ENCODE peak calls at places on chromosome 14, in six cellular contexts. L is upper lobe of left lung, V is coronary artery, H is progenitor cell of endocrine pancreas, S is mammary epithelial cell, J is cardiac fibroblast. X is an unnamed sample.

GRCh38 chr14:74579447-74580274 is 32.4 kb downstream of the LTBP2 start:
- DNase-seq in L (no peak), V (no peak), H (no peak), S (peak; percentile 95), J (peak; percentile 85), X (no peak)

GRCh38 chr14:94161979-94162378 is 12.1 kb upstream of the PPP4R4 start:
- DNase-seq in L (no peak), V (no peak), H (no peak), S (no peak), J (peak; percentile 50), X (no peak)

GRCh38 chr14:28297559-28297958 is 469.0 kb upstream of the FOXG1 start:
- DNase-seq in L (no peak), V (no peak), H (no peak), S (no peak), J (peak; percentile 10), X (no peak)

GRCh38 chr14:104100171-104101085 is 14.9 kb downstream of the ASPG start:
- DNase-seq in L (no peak), V (no peak), H (no peak), S (no peak), J (no peak), X (no peak)

GRCh38 chr14:101926085-101926484 is 38.3 kb upstream of the DYNC1H1 start:
- DNase-seq in L (no peak), V (no peak), H (no peak), S (no peak), J (no peak), X (no peak)

GRCh38 chr14:102908766-102909455 is 13.6 kb upstream of the AMN start:
- DNase-seq in L (no peak), V (no peak), H (no peak), S (no peak), J (no peak), X (no peak)

GRCh38 chr14:35234007-35234406 is 58.2 kb upstream of the PSMA6 start:
- DNase-seq in L (no peak), V (no peak), H (no peak), S (peak; percentile 88), J (peak; percentile 24), X (no peak)

GRCh38 chr14:77006127-77006526 is 22.4 kb downstream of the IRF2BPL start:
- DNase-seq in L (no peak), V (no peak), H (no peak), S (no peak), J (no peak), X (no peak)

DNA sequence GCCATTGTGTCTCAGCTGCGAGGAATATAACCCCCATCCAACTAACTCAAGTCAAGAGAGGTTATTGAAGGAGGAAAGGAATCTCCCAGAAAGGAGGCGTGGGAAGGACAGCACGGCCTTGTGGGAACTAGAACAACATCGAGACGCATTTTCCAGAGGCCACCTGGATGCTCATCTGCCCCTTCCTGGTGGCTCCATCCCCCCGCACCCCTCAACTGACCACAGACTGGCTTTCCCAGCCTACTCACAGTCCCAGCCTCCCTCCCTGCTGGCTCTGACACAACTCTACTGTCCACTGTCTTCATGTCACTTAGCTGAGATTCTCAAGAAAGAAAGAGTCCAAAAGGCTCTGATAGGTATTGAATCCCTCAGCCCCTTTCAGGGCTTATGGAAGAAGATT is 66.0 kb upstream of the CLMN start:
- DNase-seq in L (no peak), V (no peak), H (no peak), S (no peak), J (no peak), X (no peak)
- TF ChIP-seq CTCF in L (no peak), V (no peak), H (no peak), S (no peak), J (no peak), X (no peak)

GRCh38 chr14:39434401-39434800 is 2.2 kb upstream of the FBXO33 start:
- DNase-seq in L (no peak), V (no peak), H (no peak), S (peak; percentile 47), J (no peak), X (no peak)

GRCh38 chr14:39433452-39433813 is 1.2 kb upstream of the FBXO33 start:
- DNase-seq in L (no peak), V (no peak), H (no peak), S (no peak), J (no peak), X (no peak)

GRCh38 chr14:39432179-39432618 is at the start of gene FBXO33:
- DNase-seq in L (peak; percentile 97), V (peak; percentile 99), H (peak; percentile 87), S (peak; percentile 95), J (peak; percentile 98), X (peak; percentile 98)

GRCh38 chr14:39431416-39432178 is 636 bp downstream of the FBXO33 start:
- DNase-seq in L (peak; percentile 74), V (peak; percentile 82), H (peak; percentile 43), S (peak; percentile 55), J (peak; percentile 38), X (peak; percentile 84)

GRCh38 chr14:39432619-39433451 is 602 bp upstream of the FBXO33 start:
- DNase-seq in L (peak; percentile 95), V (peak; percentile 95), H (peak; percentile 86), S (peak; percentile 90), J (peak; percentile 83), X (peak; percentile 93)
- TF ChIP-seq CTCF in L (peak; percentile 36), V (no peak), H (peak; percentile 19), S (peak; percentile 7), J (no peak), X (peak; percentile 31)

GRCh38 chr14:65101631-65102440 is 481 bp downstream of the MAX start:
- DNase-seq in L (peak; percentile 27), V (no peak), H (peak; percentile 31), S (peak; percentile 9), J (no peak), X (no peak)

GRCh38 chr14:65100905-65101541 is 1.3 kb downstream of the MAX start:
- DNase-seq in L (no peak), V (no peak), H (no peak), S (peak; percentile 19), J (no peak), X (no peak)

GRCh38 chr14:65102441-65103149 is at the start of gene MAX:
- DNase-seq in L (peak; percentile 100), V (peak; percentile 100), H (peak; percentile 94), S (peak; percentile 98), J (peak; percentile 99), X (peak; percentile 99)

GRCh38 chr14:65104791-65105190 is 2.5 kb upstream of the MAX start:
- DNase-seq in L (no peak), V (no peak), H (no peak), S (no peak), J (no peak), X (no peak)

DNA sequence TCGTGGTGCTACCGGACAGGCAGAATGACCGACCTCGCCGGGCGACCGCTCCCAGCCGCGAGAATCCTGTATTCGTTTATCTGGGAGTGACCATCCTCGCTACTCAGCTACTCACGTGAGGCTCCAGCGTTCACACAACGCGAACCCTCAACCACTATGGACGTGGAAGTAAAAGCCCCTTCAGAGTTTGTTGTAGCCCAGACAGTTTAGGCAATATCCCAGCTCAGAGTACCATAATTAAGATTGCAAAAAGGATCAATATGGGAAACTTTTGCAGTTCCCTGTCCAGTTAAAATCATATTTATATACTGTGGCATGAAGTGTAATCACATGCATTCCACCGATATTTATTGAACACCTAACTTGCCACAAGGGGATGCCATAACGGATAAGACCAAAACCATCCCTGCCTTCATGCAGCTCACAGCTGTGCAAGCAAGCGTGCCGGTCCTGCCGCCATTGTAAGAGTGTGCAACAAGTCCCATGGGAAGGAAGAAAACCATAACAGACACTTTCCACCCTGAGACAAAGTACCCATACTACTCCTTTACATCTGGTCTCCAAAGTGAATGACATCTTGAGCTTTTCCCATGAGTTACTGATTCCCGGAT is 938 bp upstream of the MAX start:
- DNase-seq in L (no peak), V (no peak), H (no peak), S (no peak), J (no peak), X (no peak)
- TF ChIP-seq CTCF in L (peak; percentile 8), V (no peak), H (no peak), S (no peak), J (no peak), X (peak; percentile 21)

GRCh38 chr14:52012635-52013034 is 23.3 kb downstream of the RTRAF start:
- DNase-seq in L (no peak), V (no peak), H (no peak), S (no peak), J (peak; percentile 95), X (no peak)

GRCh38 chr14:52014601-52015267 is 25.4 kb downstream of the RTRAF start:
- DNase-seq in L (no peak), V (no peak), H (no peak), S (no peak), J (no peak), X (no peak)

GRCh38 chr14:52018252-52018651 is 28.9 kb downstream of the RTRAF start:
- DNase-seq in L (no peak), V (no peak), H (no peak), S (no peak), J (no peak), X (no peak)

GRCh38 chr14:52013984-52014600 is 24.7 kb downstream of the RTRAF start:
- DNase-seq in L (no peak), V (no peak), H (peak; percentile 17), S (no peak), J (no peak), X (no peak)

GRCh38 chr14:52015411-52016030 is 26.2 kb downstream of the RTRAF start:
- DNase-seq in L (no peak), V (no peak), H (no peak), S (no peak), J (no peak), X (no peak)
- TF ChIP-seq CTCF in L (peak; percentile 13), V (peak; percentile 18), H (peak; percentile 46), S (peak; percentile 42), J (peak; percentile 65), X (peak; percentile 52)

DNA sequence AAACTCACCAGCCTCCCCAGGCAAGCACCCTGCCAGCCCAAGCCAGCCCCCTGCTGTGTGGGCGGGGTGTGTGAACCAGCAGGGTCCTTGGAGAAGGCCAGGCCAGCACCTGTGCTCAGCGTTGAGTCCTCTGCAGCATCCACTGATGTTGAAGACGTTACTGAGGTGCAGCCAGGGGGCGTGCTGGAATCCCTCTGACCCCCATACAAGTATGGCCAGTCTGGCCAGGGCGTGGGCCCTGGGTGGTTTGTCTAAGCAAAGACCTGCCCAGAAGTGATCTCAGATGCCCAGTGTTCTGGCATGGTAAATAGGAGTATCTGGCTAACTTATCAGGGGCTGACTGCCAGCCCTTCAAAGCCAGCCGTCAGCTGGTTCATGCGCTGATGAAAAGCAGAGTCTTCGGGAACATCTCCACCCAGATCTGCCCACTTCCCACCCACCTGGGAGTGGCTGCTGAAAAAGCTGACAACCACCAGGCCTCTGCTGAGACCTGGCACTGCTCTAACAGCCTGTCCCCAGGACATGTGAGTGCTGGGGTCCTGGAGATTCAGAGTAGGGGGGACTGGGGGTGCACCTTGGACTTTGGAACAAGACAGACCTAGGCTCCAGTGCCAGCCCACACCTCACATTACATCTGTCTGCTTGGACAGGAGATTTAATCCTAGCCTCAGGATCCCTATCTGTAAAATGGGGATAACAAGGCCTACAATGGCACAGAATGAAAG is 41.1 kb downstream of the ACTN1 start:
- DNase-seq in L (no peak), V (no peak), H (no peak), S (peak; percentile 59), J (peak; percentile 62), X (no peak)
- TF ChIP-seq CTCF in L (peak; percentile 52), V (no peak), H (peak; percentile 45), S (no peak), J (peak; percentile 36), X (peak; percentile 45)

DNA sequence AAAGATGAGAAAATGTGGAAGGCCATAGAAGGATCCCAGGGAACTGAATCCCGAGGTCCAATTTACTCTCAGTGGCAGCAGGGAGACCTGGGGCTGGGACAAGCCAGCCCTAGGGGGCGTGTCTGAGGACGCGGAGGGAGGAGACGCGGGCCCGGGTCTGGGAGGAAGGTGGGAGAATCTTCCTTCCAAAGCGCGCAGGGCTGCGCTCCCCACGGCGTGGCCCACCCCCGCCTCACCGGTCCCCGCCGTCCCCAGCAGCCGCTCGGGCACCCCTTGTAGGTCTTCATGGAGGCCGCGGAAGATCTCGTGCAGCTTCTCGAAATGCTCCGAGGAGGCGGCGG is 323 bp downstream of the VTI1B start:
- DNase-seq in L (peak; percentile 79), V (peak; percentile 78), H (peak; percentile 65), S (peak; percentile 58), J (peak; percentile 56), X (peak; percentile 88)
- TF ChIP-seq CTCF in L (peak; percentile 9), V (no peak), H (peak; percentile 29), S (no peak), J (no peak), X (peak; percentile 43)

X was measured in osteocyte.